ENCODE peak calls at places on chromosome 18, in four cellular contexts. One of them, this sample, is unnamed.

GRCh38 chr18:37334494-37335125 is 231.0 kb downstream of the CELF4 start:
- DNase-seq in NCI-H748 treated with DMSO at 0.1 percent for 48 hours: no peak
- DNase-seq in left ventricle myocardium superior: no peak
- DNase-seq in effector CD8-positive, alpha-beta T cell: no peak
- DNase-seq in this sample: peak; percentile 22

GRCh38 chr18:63293930-63294329 is 25.6 kb downstream of the BCL2 start:
- DNase-seq in NCI-H748 treated with DMSO at 0.1 percent for 48 hours: no peak
- DNase-seq in left ventricle myocardium superior: no peak
- DNase-seq in effector CD8-positive, alpha-beta T cell: no peak
- DNase-seq in this sample: no peak

GRCh38 chr18:56043691-56044090 is 455.7 kb upstream of the TCF4 start:
- DNase-seq in NCI-H748 treated with DMSO at 0.1 percent for 48 hours: no peak
- DNase-seq in left ventricle myocardium superior: no peak
- DNase-seq in effector CD8-positive, alpha-beta T cell: no peak
- DNase-seq in this sample: no peak

GRCh38 chr18:70044626-70045025 is 97.0 kb upstream of the CD226 start:
- DNase-seq in NCI-H748 treated with DMSO at 0.1 percent for 48 hours: no peak
- DNase-seq in left ventricle myocardium superior: no peak
- DNase-seq in effector CD8-positive, alpha-beta T cell: no peak
- DNase-seq in this sample: peak; percentile 71

GRCh38 chr18:13574355-13574754 is 152.0 kb downstream of the FAM210A start:
- DNase-seq in NCI-H748 treated with DMSO at 0.1 percent for 48 hours: no peak
- DNase-seq in left ventricle myocardium superior: no peak
- DNase-seq in effector CD8-positive, alpha-beta T cell: no peak
- DNase-seq in this sample: no peak

GRCh38 chr18:74874351-74874750 is 276.7 kb downstream of the ZNF407 start:
- DNase-seq in NCI-H748 treated with DMSO at 0.1 percent for 48 hours: no peak
- DNase-seq in left ventricle myocardium superior: no peak
- DNase-seq in effector CD8-positive, alpha-beta T cell: no peak
- DNase-seq in this sample: no peak

GRCh38 chr18:35818353-35818667 is 154.2 kb upstream of the RMP24 start:
- DNase-seq in NCI-H748 treated with DMSO at 0.1 percent for 48 hours: no peak
- DNase-seq in left ventricle myocardium superior: no peak
- DNase-seq in effector CD8-positive, alpha-beta T cell: no peak
- DNase-seq in this sample: no peak

GRCh38 chr18:6629635-6630140 is 99.8 kb upstream of the ARHGAP28 start:
- DNase-seq in NCI-H748 treated with DMSO at 0.1 percent for 48 hours: no peak
- DNase-seq in left ventricle myocardium superior: no peak
- DNase-seq in effector CD8-positive, alpha-beta T cell: no peak
- DNase-seq in this sample: no peak

GRCh38 chr18:37299471-37300304 is 265.9 kb downstream of the CELF4 start:
- DNase-seq in NCI-H748 treated with DMSO at 0.1 percent for 48 hours: peak; percentile 98
- DNase-seq in left ventricle myocardium superior: peak; percentile 80
- DNase-seq in effector CD8-positive, alpha-beta T cell: no peak
- DNase-seq in this sample: peak; percentile 99

GRCh38 chr18:25568926-25569325 is 217.0 kb upstream of the ZNF521 start:
- DNase-seq in NCI-H748 treated with DMSO at 0.1 percent for 48 hours: no peak
- DNase-seq in left ventricle myocardium superior: no peak
- DNase-seq in effector CD8-positive, alpha-beta T cell: no peak
- DNase-seq in this sample: no peak

GRCh38 chr18:48771641-48772380 is 179.0 kb downstream of the SMAD7 start:
- DNase-seq in NCI-H748 treated with DMSO at 0.1 percent for 48 hours: no peak
- DNase-seq in left ventricle myocardium superior: peak; percentile 84
- DNase-seq in effector CD8-positive, alpha-beta T cell: no peak
- DNase-seq in this sample: no peak

GRCh38 chr18:48543228-48543627 is 4.4 kb downstream of the CTIF start:
- DNase-seq in NCI-H748 treated with DMSO at 0.1 percent for 48 hours: no peak
- DNase-seq in left ventricle myocardium superior: no peak
- DNase-seq in effector CD8-positive, alpha-beta T cell: no peak
- DNase-seq in this sample: no peak

GRCh38 chr18:7021994-7022840 is 95.4 kb downstream of the LAMA1 start:
- DNase-seq in NCI-H748 treated with DMSO at 0.1 percent for 48 hours: peak; percentile 87
- DNase-seq in left ventricle myocardium superior: no peak
- DNase-seq in effector CD8-positive, alpha-beta T cell: no peak
- DNase-seq in this sample: peak; percentile 37

GRCh38 chr18:54647176-54647575 is 56.1 kb downstream of the DYNAP start:
- DNase-seq in NCI-H748 treated with DMSO at 0.1 percent for 48 hours: no peak
- DNase-seq in left ventricle myocardium superior: no peak
- DNase-seq in effector CD8-positive, alpha-beta T cell: no peak
- DNase-seq in this sample: peak; percentile 1